ENCODE peak calls at places on chromosomes 13 and 19, in eight cellular contexts. O is omental fat pad; M is stimulated activated CD4-positive, alpha-beta T cell treated with anti-CD3 and anti-CD28 coated beads, Interleukin-2, amount 100 ng/mL, for 24 hours; S is GM23338; T is effector memory CD8-positive, alpha-beta T cell; I is activated CD8-positive, alpha-beta T cell treated with anti-CD3 and anti-CD28 coated beads for 36 hours; D is H1; R is COR-L47. G is an unnamed sample.

GRCh38 chr13:80989770-80990169 is 648.8 kb upstream of the SPRY2 start:
- DNase-seq in D (no peak), S (no peak), O (no peak), T (no peak), M (no peak), R (no peak), I (no peak), G (no peak)

GRCh38 chr13:109500146-109500773 is 286.1 kb downstream of the IRS2 start:
- DNase-seq in M (no peak), I (no peak), R (no peak), S (peak), O (no peak), D (no peak), T (no peak), G (no peak)

GRCh38 chr19:43561144-43561970 is 14.0 kb downstream of the XRCC1 start:
- DNase-seq in M (no peak), I (no peak), O (no peak), D (no peak), S (no peak), R (no peak), T (no peak), G (no peak)

GRCh38 chr19:47609885-47610545 is 1.1 kb downstream of the BICRA start:
- DNase-seq in D (peak), I (peak), R (no peak), O (no peak), M (peak), T (peak), S (peak), G (no peak)

GRCh38 chr19:45440873-45441654 is 17.3 kb upstream of the ERCC1 start:
- DNase-seq in S (peak), T (no peak), M (no peak), O (no peak), D (no peak), I (no peak), R (no peak), G (peak)

GRCh38 chr13:40190656-40191100 is 475.8 kb downstream of the FOXO1 start:
- DNase-seq in S (no peak), O (no peak), R (no peak), T (peak), D (no peak), M (peak), I (peak), G (peak)

GRCh38 chr13:111132948-111133347 is 17.8 kb downstream of the ARHGEF7 start:
- DNase-seq in T (no peak), I (no peak), D (no peak), O (no peak), R (no peak), S (no peak), M (no peak), G (no peak)

GRCh38 chr13:93246069-93246468 is 19.5 kb downstream of the GPC6 start:
- DNase-seq in R (no peak), M (no peak), O (no peak), T (no peak), S (no peak), D (no peak), I (no peak), G (no peak)

GRCh38 chr19:16836906-16837362 is 7.7 kb downstream of the SIN3B start:
- DNase-seq in R (no peak), D (no peak), M (no peak), I (no peak), O (no peak), T (no peak), S (no peak), G (no peak)

GRCh38 chr13:107373551-107373950 is 805.6 kb upstream of the ARGLU1 start:
- DNase-seq in R (peak), I (no peak), O (no peak), T (no peak), D (no peak), S (peak), M (no peak), G (peak)

GRCh38 chr19:56333506-56333905 is 18.9 kb upstream of the ZSCAN5A start:
- DNase-seq in R (peak), I (peak), M (peak), O (no peak), D (peak), S (peak), T (peak), G (peak)

GRCh38 chr13:34578471-34578870 is 363.6 kb upstream of the NBEA start:
- DNase-seq in I (no peak), O (no peak), S (no peak), T (no peak), R (no peak), M (no peak), D (no peak), G (no peak)

GRCh38 chr19:38650180-38650775 is 2.8 kb downstream of the ACTN4 start:
- DNase-seq in D (no peak), M (no peak), I (no peak), T (no peak), S (no peak), O (no peak), R (no peak), G (no peak)

GRCh38 chr13:110819203-110820014 is 95.5 kb downstream of the ANKRD10 start:
- DNase-seq in S (peak), I (peak), O (peak), M (peak), D (peak), R (peak), T (peak), G (peak)

GRCh38 chr19:489418-490196 is 6.7 kb upstream of the MADCAM1 start:
- DNase-seq in O (no peak), T (no peak), I (peak), D (peak), M (no peak), S (peak), R (no peak), G (no peak)

GRCh38 chr13:68923995-68924394 is 1183.6 kb upstream of the ATXN8OS start:
- DNase-seq in O (no peak), D (no peak), I (no peak), T (no peak), S (no peak), M (no peak), R (no peak), G (no peak)

GRCh38 chr19:56347163-56347778 is 32.6 kb upstream of the ZSCAN5A start:
- DNase-seq in D (no peak), R (no peak), T (no peak), I (no peak), M (no peak), O (no peak), S (no peak), G (no peak)

GRCh38 chr13:64158910-64159309 is 2743.3 kb upstream of the PCDH20 start:
- DNase-seq in O (no peak), T (no peak), S (no peak), I (no peak), M (no peak), R (no peak), D (no peak), G (peak)

GRCh38 chr13:45040173-45040572 is 50.8 kb downstream of the GPALPP1 start:
- DNase-seq in S (no peak), T (no peak), I (no peak), M (no peak), O (no peak), R (no peak), D (no peak), G (no peak)

GRCh38 chr13:113528798-113529180 is 38.3 kb upstream of the DCUN1D2 start:
- DNase-seq in O (no peak), D (no peak), T (no peak), M (no peak), R (no peak), I (no peak), S (no peak), G (no peak)

GRCh38 chr19:15307169-15307568 is 25.2 kb downstream of the BRD4 start:
- DNase-seq in M (no peak), I (no peak), S (no peak), R (no peak), D (no peak), T (no peak), O (no peak), G (no peak)

GRCh38 chr13:48783181-48783630 is 129.5 kb downstream of the CYSLTR2 start:
- DNase-seq in T (no peak), M (no peak), I (no peak), S (no peak), D (no peak), O (peak), R (peak), G (no peak)

GRCh38 chr13:51317262-51317661 is 22.2 kb upstream of the SERPINE3 start:
- DNase-seq in R (no peak), I (no peak), T (no peak), D (no peak), S (no peak), M (no peak), O (no peak), G (peak)

GRCh38 chr13:21453352-21454089 is 5.6 kb downstream of the ZDHHC20 start:
- DNase-seq in R (no peak), S (no peak), O (no peak), T (no peak), I (no peak), M (no peak), D (no peak), G (no peak)

GRCh38 chr19:460877-461609 is at the start of gene SHC2:
- DNase-seq in R (peak), D (no peak), I (no peak), M (no peak), T (no peak), S (peak), O (no peak), G (no peak)

GRCh38 chr19:15423130-15423529 is 4.3 kb upstream of the AKAP8L start:
- DNase-seq in I (no peak), O (no peak), T (no peak), M (no peak), D (no peak), S (no peak), R (no peak), G (no peak)

GRCh38 chr19:41416194-41416674 is 10.9 kb downstream of the B3GNT8 start:
- DNase-seq in T (no peak), I (no peak), S (no peak), D (no peak), R (no peak), O (no peak), M (no peak), G (no peak)